ENCODE peak calls at places on chromosomes 12 and 14, in seven cellular contexts. Z is activated CD4-positive, alpha-beta T cell treated with anti-CD3 and anti-CD28 coated beads, Interleukin-2, amount 50 U/mL, for 24 hours; V is lower leg skin; H is heart right ventricle; K is HFF-Myc; O is DMS153; M is HepG2. U is an unnamed sample.

GRCh38 chr14:55107766-55108554 is 21.1 kb upstream of the LGALS3 start:
- DNase-seq in Z (no peak), V (peak), H (peak), K (peak), O (peak), M (peak), U (peak)

GRCh38 chr12:2183556-2184541 is 131.1 kb downstream of the CACNA1C start:
- DNase-seq in Z (no peak), V (peak), H (no peak), K (peak), O (no peak), M (peak), U (no peak)

GRCh38 chr14:92684801-92685560 is 63.4 kb downstream of the LGMN start:
- DNase-seq in Z (no peak), V (no peak), H (no peak), K (no peak), O (no peak), M (no peak), U (no peak)

GRCh38 chr14:41609704-41610183 is 3.1 kb downstream of the LRFN5 start:
- DNase-seq in Z (no peak), V (peak), H (peak), K (no peak), O (peak), M (no peak), U (peak)

GRCh38 chr14:91892918-91893527 is 25.7 kb upstream of the TC2N start:
- DNase-seq in Z (no peak), V (no peak), H (no peak), K (no peak), O (no peak), M (peak), U (no peak)

GRCh38 chr12:53320352-53321195 is 836 bp downstream of the AAAS start:
- DNase-seq in Z (no peak), V (no peak), H (no peak), K (no peak), O (no peak), M (no peak), U (no peak)

GRCh38 chr14:74954232-74954946 is 1.0 kb downstream of the PGF start:
- DNase-seq in Z (no peak), V (no peak), H (peak), K (no peak), O (peak), M (peak), U (no peak)

GRCh38 chr12:63826002-63826585 is 18.4 kb upstream of the SRGAP1 start:
- DNase-seq in Z (no peak), V (no peak), H (no peak), K (peak), O (no peak), M (peak), U (peak)

GRCh38 chr14:60487211-60487610 is 1.3 kb upstream of the C14orf39 start:
- DNase-seq in Z (no peak), V (no peak), H (no peak), K (no peak), O (no peak), M (no peak), U (no peak)

GRCh38 chr12:109493938-109494337 is 16.5 kb downstream of the UBE3B start:
- DNase-seq in Z (no peak), V (no peak), H (no peak), K (no peak), O (no peak), M (no peak), U (no peak)

GRCh38 chr12:104687823-104688573 is 231.2 kb downstream of the CHST11 start:
- DNase-seq in Z (no peak), V (no peak), H (no peak), K (no peak), O (no peak), M (no peak), U (no peak)

GRCh38 chr14:79596531-79596930 is 614.8 kb downstream of the DIO2 start:
- DNase-seq in Z (no peak), V (no peak), H (no peak), K (no peak), O (no peak), M (no peak), U (no peak)